ENCODE peak calls at places on chromosomes 6 and 20, in eight cellular contexts. X is uterus, W is endothelial cell of umbilical vein, A is lung, V is H7, F is GM12865, I is tibial artery, G is PC-3. J is an unnamed sample.

GRCh38 chr6:141359953-141360352 is 772.8 kb upstream of the GJE1 start:
- DNase-seq in X (no peak), W (peak), A (no peak), V (no peak), F (no peak), I (no peak), G (no peak), J (peak)

GRCh38 chr6:75397806-75398465 is 95.7 kb downstream of the FILIP1 start:
- DNase-seq in X (no peak), W (peak), A (no peak), V (no peak), F (no peak), I (no peak), G (no peak), J (no peak)

GRCh38 chr6:22959571-22959970 is 390.2 kb downstream of the HDGFL1 start:
- DNase-seq in X (no peak), W (no peak), A (no peak), V (no peak), F (no peak), I (no peak), G (no peak), J (no peak)

GRCh38 chr20:7856756-7857155 is 83.5 kb downstream of the HAO1 start:
- DNase-seq in X (no peak), W (peak), A (no peak), V (no peak), F (no peak), I (no peak), G (peak), J (peak)

GRCh38 chr20:1987826-1988225 is 6.0 kb downstream of the PDYN start:
- DNase-seq in X (no peak), W (no peak), A (no peak), V (no peak), F (no peak), I (no peak), G (peak), J (no peak)

GRCh38 chr6:37643851-37644672 is 53.6 kb downstream of the MDGA1 start:
- DNase-seq in X (no peak), W (no peak), A (no peak), V (no peak), F (no peak), I (no peak), G (no peak), J (peak)

GRCh38 chr6:7169296-7169721 is 61.5 kb downstream of the RREB1 start:
- DNase-seq in X (peak), W (peak), A (no peak), V (no peak), F (no peak), I (peak), G (no peak), J (peak)

GRCh38 chr6:33828764-33829731 is 25.2 kb upstream of the MLN start:
- DNase-seq in X (peak), W (no peak), A (no peak), V (no peak), F (no peak), I (no peak), G (no peak), J (peak)

GRCh38 chr6:49550413-49551125 is at the start of gene C6orf141:
- DNase-seq in X (no peak), W (peak), A (peak), V (peak), F (peak), I (no peak), G (peak), J (no peak)

GRCh38 chr6:150177260-150178246 is 34.7 kb downstream of the PPP1R14C start:
- DNase-seq in X (no peak), W (no peak), A (no peak), V (no peak), F (no peak), I (no peak), G (no peak), J (no peak)

GRCh38 chr6:144993870-144994269 is 708.7 kb downstream of the UTRN start:
- DNase-seq in X (no peak), W (peak), A (no peak), V (no peak), F (no peak), I (no peak), G (peak), J (no peak)

GRCh38 chr20:63172726-63173125 is 43.2 kb downstream of the YTHDF1 start:
- DNase-seq in X (no peak), W (no peak), A (no peak), V (peak), F (peak), I (no peak), G (peak), J (no peak)

GRCh38 chr6:11810039-11810541 is 31.5 kb upstream of the ADTRP start:
- DNase-seq in X (peak), W (peak), A (peak), V (no peak), F (no peak), I (peak), G (peak), J (peak)

GRCh38 chr6:170114187-170114945 is 176.5 kb downstream of the DLL1 start:
- DNase-seq in X (no peak), W (no peak), A (no peak), V (no peak), F (no peak), I (peak), G (no peak), J (no peak)

GRCh38 chr6:154509421-154510143 is 903 bp downstream of the CNKSR3 start:
- DNase-seq in X (peak), W (peak), A (no peak), V (peak), F (no peak), I (peak), G (peak), J (peak)

GRCh38 chr6:143549630-143550268 is 38.2 kb upstream of the FUCA2 start:
- DNase-seq in X (no peak), W (no peak), A (no peak), V (no peak), F (peak), I (no peak), G (no peak), J (no peak)

GRCh38 chr20:35463455-35464300 is 8.3 kb downstream of the CEP250 start:
- DNase-seq in X (peak), W (peak), A (peak), V (peak), F (peak), I (peak), G (peak), J (peak)

GRCh38 chr6:144406796-144407195 is 121.7 kb downstream of the UTRN start:
- DNase-seq in X (no peak), W (peak), A (no peak), V (no peak), F (no peak), I (no peak), G (no peak), J (no peak)

GRCh38 chr20:35049776-35050352 is 42.7 kb downstream of the TRPC4AP start:
- DNase-seq in X (no peak), W (peak), A (no peak), V (no peak), F (no peak), I (no peak), G (peak), J (peak)

GRCh38 chr6:69289689-69290088 is 507.1 kb downstream of the LMBRD1 start:
- DNase-seq in X (no peak), W (no peak), A (no peak), V (no peak), F (no peak), I (no peak), G (no peak), J (no peak)

GRCh38 chr20:44431502-44432234 is 44.0 kb upstream of the TTPAL start:
- DNase-seq in X (no peak), W (no peak), A (no peak), V (peak), F (no peak), I (no peak), G (no peak), J (no peak)

GRCh38 chr20:671252-672030 is 4.2 kb downstream of the SCRT2 start:
- DNase-seq in X (no peak), W (no peak), A (no peak), V (no peak), F (no peak), I (no peak), G (no peak), J (no peak)

GRCh38 chr6:129209355-129209754 is 326.4 kb downstream of the LAMA2 start:
- DNase-seq in X (no peak), W (no peak), A (no peak), V (no peak), F (no peak), I (no peak), G (no peak), J (peak)

GRCh38 chr6:11007715-11008608 is 36.1 kb downstream of the ELOVL2 start:
- DNase-seq in X (no peak), W (peak), A (no peak), V (no peak), F (no peak), I (no peak), G (peak), J (peak)

GRCh38 chr6:106512048-106512957 is 117.0 kb downstream of the RTN4IP1 start:
- DNase-seq in X (peak), W (peak), A (peak), V (peak), F (peak), I (peak), G (peak), J (peak)

GRCh38 chr20:25309395-25310267 is 61.7 kb downstream of the PYGB start:
- DNase-seq in X (peak), W (peak), A (no peak), V (no peak), F (no peak), I (peak), G (peak), J (peak)

GRCh38 chr6:35359744-35360348 is 17.5 kb downstream of the PPARD start:
- DNase-seq in X (no peak), W (no peak), A (no peak), V (no peak), F (no peak), I (no peak), G (peak), J (peak)

GRCh38 chr6:39926668-39927067 is 7.6 kb downstream of the MOCS1 start:
- DNase-seq in X (no peak), W (no peak), A (no peak), V (no peak), F (no peak), I (no peak), G (no peak), J (no peak)

GRCh38 chr6:57432162-57432561 is 114.7 kb downstream of the PRIM2 start:
- DNase-seq in X (no peak), W (peak), A (no peak), V (no peak), F (no peak), I (no peak), G (no peak), J (peak)

GRCh38 chr6:122692807-122693580 is 82.8 kb downstream of the PKIB start:
- DNase-seq in X (no peak), W (no peak), A (no peak), V (no peak), F (no peak), I (no peak), G (no peak), J (no peak)

GRCh38 chr6:55108469-55109130 is 65.7 kb upstream of the HCRTR2 start:
- DNase-seq in X (no peak), W (no peak), A (no peak), V (no peak), F (no peak), I (no peak), G (no peak), J (no peak)

GRCh38 chr6:70198825-70199224 is 104.1 kb downstream of the COL9A1 start:
- DNase-seq in X (no peak), W (no peak), A (no peak), V (no peak), F (no peak), I (no peak), G (no peak), J (no peak)

GRCh38 chr6:66429220-66429619 is 722.2 kb upstream of the EYS start:
- DNase-seq in X (no peak), W (no peak), A (no peak), V (no peak), F (no peak), I (no peak), G (no peak), J (peak)

GRCh38 chr6:33722103-33722646 is 10.7 kb upstream of the UQCC2 start:
- DNase-seq in X (no peak), W (no peak), A (no peak), V (no peak), F (no peak), I (no peak), G (no peak), J (no peak)

GRCh38 chr20:54415967-54416366 is 59.4 kb upstream of the DOK5 start:
- DNase-seq in X (no peak), W (no peak), A (no peak), V (no peak), F (no peak), I (no peak), G (no peak), J (no peak)

GRCh38 chr6:128252293-128253176 is 267.9 kb downstream of the PTPRK start:
- DNase-seq in X (no peak), W (no peak), A (no peak), V (no peak), F (no peak), I (no peak), G (no peak), J (no peak)

GRCh38 chr6:52537001-52537753 is 39.7 kb downstream of the TRAM2 start:
- DNase-seq in X (no peak), W (peak), A (no peak), V (no peak), F (peak), I (no peak), G (no peak), J (no peak)
- H3K4me3 ChIP-seq in X (no peak), W (no peak), A (no peak), V (no peak), F (no peak), I (no peak), G (no peak), J (no peak)

DNA sequence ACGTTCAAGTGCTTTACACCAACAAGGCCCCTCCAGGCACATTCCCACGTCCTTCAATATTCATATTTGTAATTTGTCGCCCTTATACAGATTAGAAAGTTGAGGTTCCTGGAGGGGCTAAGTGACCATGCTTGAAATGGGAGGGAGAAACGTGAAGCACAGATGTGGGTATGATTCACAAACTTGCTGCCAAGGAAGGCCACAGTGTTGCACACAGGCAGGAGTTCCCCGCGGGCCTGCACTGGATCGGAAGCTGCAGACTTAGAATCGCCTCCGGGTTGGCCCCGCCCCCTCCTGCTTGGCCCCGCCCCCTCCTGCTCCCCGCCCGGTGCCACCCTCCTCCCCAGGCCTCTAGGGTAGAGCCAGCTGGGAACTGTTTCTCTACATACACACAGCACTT is 58.2 kb upstream of the QKI start:
- DNase-seq in X (no peak), W (peak), A (no peak), V (peak), F (no peak), I (peak), G (peak), J (peak)
- H3K4me3 ChIP-seq in X (no peak), W (no peak), A (no peak), V (no peak), F (no peak), I (no peak), G (peak), J (no peak)

GRCh38 chr6:99613705-99614429 is 7.2 kb downstream of the PRDM13 start:
- DNase-seq in X (no peak), W (no peak), A (no peak), V (no peak), F (peak), I (no peak), G (no peak), J (peak)

GRCh38 chr6:99613398-99613704 is 6.7 kb downstream of the PRDM13 start:
- DNase-seq in X (no peak), W (no peak), A (no peak), V (peak), F (peak), I (no peak), G (no peak), J (peak)

GRCh38 chr6:99612551-99613397 is 6.1 kb downstream of the PRDM13 start:
- DNase-seq in X (no peak), W (no peak), A (no peak), V (peak), F (no peak), I (no peak), G (no peak), J (no peak)

GRCh38 chr6:99617131-99617530 is 10.5 kb downstream of the PRDM13 start:
- DNase-seq in X (no peak), W (no peak), A (no peak), V (no peak), F (no peak), I (no peak), G (no peak), J (no peak)

GRCh38 chr6:99614430-99615161 is 8.0 kb downstream of the PRDM13 start:
- DNase-seq in X (no peak), W (no peak), A (no peak), V (peak), F (peak), I (no peak), G (no peak), J (no peak)
- H3K4me3 ChIP-seq in X (no peak), W (no peak), A (no peak), V (peak), F (peak), I (peak), G (no peak), J (peak)

GRCh38 chr6:2225422-2226392 is 19.7 kb downstream of the GMDS start:
- DNase-seq in X (no peak), W (peak), A (no peak), V (no peak), F (no peak), I (no peak), G (peak), J (no peak)

GRCh38 chr6:2221724-2222274 is 23.6 kb downstream of the GMDS start:
- DNase-seq in X (no peak), W (no peak), A (no peak), V (no peak), F (peak), I (no peak), G (no peak), J (peak)

GRCh38 chr6:2224847-2225382 is 20.5 kb downstream of the GMDS start:
- DNase-seq in X (no peak), W (no peak), A (no peak), V (no peak), F (no peak), I (no peak), G (no peak), J (no peak)

GRCh38 chr6:2220154-2220553 is 25.3 kb downstream of the GMDS start:
- DNase-seq in X (no peak), W (no peak), A (no peak), V (no peak), F (no peak), I (no peak), G (no peak), J (no peak)

GRCh38 chr6:2222275-2222842 is 23.0 kb downstream of the GMDS start:
- DNase-seq in X (no peak), W (peak), A (peak), V (no peak), F (no peak), I (no peak), G (no peak), J (no peak)
- H3K4me3 ChIP-seq in X (peak), W (peak), A (peak), V (no peak), F (peak), I (peak), G (no peak), J (peak)

J was measured in fibroblast of villous mesenchyme.